ENCODE peak calls at places on chromosomes 4 and X, in six cellular contexts. B is upper lobe of right lung, I is GM12892, O is thyroid gland, N is NB4, L is GM12865. H is an unnamed sample.

GRCh38 chr4:26223160-26223559 is 97.7 kb upstream of the RBPJ start:
- DNase-seq in B (no peak), I (no peak), O (no peak), N (no peak), L (no peak), H (no peak)

GRCh38 chr4:79284893-79285292 is 41.0 kb downstream of the NAA11 start:
- DNase-seq in B (no peak), I (no peak), O (no peak), N (no peak), L (no peak), H (no peak)

GRCh38 chrX:135396566-135396965 is 25.2 kb upstream of the SMIM10L2A start:
- DNase-seq in B (no peak), I (no peak), O (no peak), N (no peak), L (no peak), H (no peak)

GRCh38 chrX:39652336-39652735 is 445.4 kb downstream of the BCOR start:
- DNase-seq in B (no peak), I (peak; percentile 30), O (peak; percentile 15), N (peak; percentile 67), L (peak; percentile 55), H (peak; percentile 29)

GRCh38 chr4:40515037-40515397 is 114.6 kb downstream of the RBM47 start:
- DNase-seq in B (no peak), I (no peak), O (no peak), N (no peak), L (no peak), H (no peak)

GRCh38 chrX:18949902-18950301 is 34.0 kb downstream of the PHKA2 start:
- DNase-seq in B (no peak), I (no peak), O (no peak), N (no peak), L (no peak), H (no peak)

GRCh38 chr4:48342559-48342878 is 1.2 kb downstream of the SLAIN2 start:
- DNase-seq in B (no peak), I (no peak), O (no peak), N (no peak), L (no peak), H (no peak)

GRCh38 chrX:46757052-46757451 is 1.9 kb downstream of the SLC9A7 start:
- DNase-seq in B (no peak), I (no peak), O (no peak), N (no peak), L (peak; percentile 37), H (no peak)

GRCh38 chr4:1831331-1831730 is 24.6 kb downstream of the LETM1 start:
- DNase-seq in B (no peak), I (no peak), O (no peak), N (no peak), L (no peak), H (no peak)

GRCh38 chr4:125112536-125112935 is 202.2 kb upstream of the FAT4 start:
- DNase-seq in B (no peak), I (no peak), O (no peak), N (no peak), L (no peak), H (no peak)